ENCODE peak calls at places on chromosomes 1 and 21, in seven cellular contexts. One of them, this sample, is unnamed.

GRCh38 chr1:20058531-20058930 is 11.5 kb upstream of the PLA2G5 start:
- DNase-seq in A549: no peak
- DNase-seq in esophagus squamous epithelium: no peak
- DNase-seq in cardiac muscle cell: no peak
- DNase-seq in foreskin fibroblast: peak; percentile 61
- DNase-seq in heart left ventricle: no peak
- DNase-seq in psoas muscle: no peak
- DNase-seq in this sample: no peak

GRCh38 chr21:20570824-20571232 is 427.4 kb upstream of the NCAM2 start:
- DNase-seq in A549: no peak
- DNase-seq in esophagus squamous epithelium: no peak
- DNase-seq in cardiac muscle cell: no peak
- DNase-seq in foreskin fibroblast: no peak
- DNase-seq in heart left ventricle: no peak
- DNase-seq in psoas muscle: no peak
- DNase-seq in this sample: no peak

GRCh38 chr1:1359668-1360468 is 1.5 kb upstream of the MXRA8 start:
- DNase-seq in A549: no peak
- DNase-seq in esophagus squamous epithelium: no peak
- DNase-seq in cardiac muscle cell: no peak
- DNase-seq in foreskin fibroblast: peak; percentile 95
- DNase-seq in heart left ventricle: peak; percentile 79
- DNase-seq in psoas muscle: peak; percentile 76
- DNase-seq in this sample: no peak

GRCh38 chr1:19006837-19007271 is 50.4 kb upstream of the IFFO2 start:
- DNase-seq in A549: no peak
- DNase-seq in esophagus squamous epithelium: no peak
- DNase-seq in cardiac muscle cell: no peak
- DNase-seq in foreskin fibroblast: no peak
- DNase-seq in heart left ventricle: no peak
- DNase-seq in psoas muscle: no peak
- DNase-seq in this sample: no peak

GRCh38 chr1:214551436-214552173 is at the start of gene PTPN14:
- DNase-seq in A549: peak; percentile 91
- DNase-seq in esophagus squamous epithelium: no peak
- DNase-seq in cardiac muscle cell: peak; percentile 97
- DNase-seq in foreskin fibroblast: peak; percentile 99
- DNase-seq in heart left ventricle: peak; percentile 93
- DNase-seq in psoas muscle: peak; percentile 94
- DNase-seq in this sample: no peak

GRCh38 chr1:92538048-92538412 is 51.3 kb upstream of the GFI1 start:
- DNase-seq in A549: no peak
- DNase-seq in esophagus squamous epithelium: no peak
- DNase-seq in cardiac muscle cell: no peak
- DNase-seq in foreskin fibroblast: peak; percentile 4
- DNase-seq in heart left ventricle: no peak
- DNase-seq in psoas muscle: no peak
- DNase-seq in this sample: peak; percentile 62

GRCh38 chr1:229572286-229572685 is 13.8 kb upstream of the ABCB10 start:
- DNase-seq in A549: no peak
- DNase-seq in esophagus squamous epithelium: no peak
- DNase-seq in cardiac muscle cell: no peak
- DNase-seq in foreskin fibroblast: no peak
- DNase-seq in heart left ventricle: no peak
- DNase-seq in psoas muscle: no peak
- DNase-seq in this sample: no peak

GRCh38 chr1:188709146-188709545 is 1768.5 kb downstream of the BRINP3 start:
- DNase-seq in A549: no peak
- DNase-seq in esophagus squamous epithelium: no peak
- DNase-seq in cardiac muscle cell: no peak
- DNase-seq in foreskin fibroblast: no peak
- DNase-seq in heart left ventricle: no peak
- DNase-seq in psoas muscle: no peak
- DNase-seq in this sample: no peak

GRCh38 chr1:58900401-58900800 is 116.6 kb upstream of the JUN start:
- DNase-seq in A549: no peak
- DNase-seq in esophagus squamous epithelium: no peak
- DNase-seq in cardiac muscle cell: no peak
- DNase-seq in foreskin fibroblast: peak; percentile 61
- DNase-seq in heart left ventricle: no peak
- DNase-seq in psoas muscle: no peak
- DNase-seq in this sample: no peak

GRCh38 chr1:111618081-111618480 is 1.5 kb upstream of the RAP1A start:
- DNase-seq in A549: no peak
- DNase-seq in esophagus squamous epithelium: no peak
- DNase-seq in cardiac muscle cell: peak; percentile 30
- DNase-seq in foreskin fibroblast: no peak
- DNase-seq in heart left ventricle: no peak
- DNase-seq in psoas muscle: no peak
- DNase-seq in this sample: no peak

GRCh38 chr1:6897138-6897537 is 111.9 kb downstream of the CAMTA1 start:
- DNase-seq in A549: no peak
- DNase-seq in esophagus squamous epithelium: no peak
- DNase-seq in cardiac muscle cell: no peak
- DNase-seq in foreskin fibroblast: no peak
- DNase-seq in heart left ventricle: no peak
- DNase-seq in psoas muscle: no peak
- DNase-seq in this sample: no peak

GRCh38 chr1:1283821-1284220 is 3.6 kb downstream of the SCNN1D start:
- DNase-seq in A549: peak; percentile 76
- DNase-seq in esophagus squamous epithelium: no peak
- DNase-seq in cardiac muscle cell: no peak
- DNase-seq in foreskin fibroblast: peak; percentile 42
- DNase-seq in heart left ventricle: peak; percentile 21
- DNase-seq in psoas muscle: no peak
- DNase-seq in this sample: no peak

GRCh38 chr1:243786546-243786945 is 63.5 kb downstream of the AKT3 start:
- DNase-seq in A549: no peak
- DNase-seq in esophagus squamous epithelium: no peak
- DNase-seq in cardiac muscle cell: no peak
- DNase-seq in foreskin fibroblast: no peak
- DNase-seq in heart left ventricle: no peak
- DNase-seq in psoas muscle: no peak
- DNase-seq in this sample: no peak

GRCh38 chr1:5637171-5637570 is 355.1 kb downstream of the NPHP4 start:
- DNase-seq in A549: peak; percentile 7
- DNase-seq in esophagus squamous epithelium: no peak
- DNase-seq in cardiac muscle cell: no peak
- DNase-seq in foreskin fibroblast: no peak
- DNase-seq in heart left ventricle: no peak
- DNase-seq in psoas muscle: no peak
- DNase-seq in this sample: no peak

GRCh38 chr1:33097137-33097611 is 16.2 kb downstream of the AZIN2 start:
- DNase-seq in A549: no peak
- DNase-seq in esophagus squamous epithelium: no peak
- DNase-seq in cardiac muscle cell: no peak
- DNase-seq in foreskin fibroblast: peak; percentile 49
- DNase-seq in heart left ventricle: no peak
- DNase-seq in psoas muscle: no peak
- DNase-seq in this sample: no peak

GRCh38 chr1:155504207-155504606 is 58.4 kb downstream of the ASH1L start:
- DNase-seq in A549: peak; percentile 55
- DNase-seq in esophagus squamous epithelium: no peak
- DNase-seq in cardiac muscle cell: peak; percentile 27
- DNase-seq in foreskin fibroblast: peak; percentile 59
- DNase-seq in heart left ventricle: no peak
- DNase-seq in psoas muscle: no peak
- DNase-seq in this sample: no peak
- TF ChIP-seq CTCF in A549: peak; percentile 46
- TF ChIP-seq CTCF in esophagus squamous epithelium: peak; percentile 15
- TF ChIP-seq CTCF in cardiac muscle cell: peak; percentile 41
- TF ChIP-seq CTCF in foreskin fibroblast: peak; percentile 22
- TF ChIP-seq CTCF in heart left ventricle: peak; percentile 35
- TF ChIP-seq CTCF in psoas muscle: peak; percentile 32
- TF ChIP-seq CTCF in this sample: peak; percentile 35

DNA sequence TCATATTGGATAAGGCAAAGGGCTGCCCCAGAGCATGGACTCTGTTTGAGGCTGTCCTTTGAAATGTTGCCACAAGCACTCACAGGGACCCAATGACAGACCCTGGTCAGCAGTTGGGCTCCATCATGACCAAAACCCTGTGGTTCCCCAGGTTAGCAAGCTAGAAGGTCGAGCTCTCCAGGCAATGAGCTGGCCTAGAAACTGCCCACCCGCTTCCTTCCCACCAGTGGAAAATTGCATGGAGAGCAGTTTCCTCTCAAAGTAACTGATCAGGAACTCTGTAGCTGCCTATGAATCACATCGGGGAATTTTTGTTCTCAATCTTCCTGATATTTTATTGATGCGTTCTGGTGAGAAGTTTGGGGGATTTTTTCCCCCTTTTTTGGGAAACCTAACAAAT is 52.8 kb downstream of the FHAD1 start:
- DNase-seq in A549: no peak
- DNase-seq in esophagus squamous epithelium: no peak
- DNase-seq in cardiac muscle cell: no peak
- DNase-seq in foreskin fibroblast: no peak
- DNase-seq in heart left ventricle: no peak
- DNase-seq in psoas muscle: no peak
- DNase-seq in this sample: no peak
- H3K4me3 ChIP-seq in A549: no peak overlapping the region
- H3K4me3 ChIP-seq in esophagus squamous epithelium: no peak overlapping the region
- H3K4me3 ChIP-seq in cardiac muscle cell: no peak overlapping the region
- H3K4me3 ChIP-seq in foreskin fibroblast: no peak overlapping the region
- H3K4me3 ChIP-seq in heart left ventricle: no peak overlapping the region
- H3K4me3 ChIP-seq in psoas muscle: no peak overlapping the region
- H3K4me3 ChIP-seq in this sample: no peak overlapping the region

GRCh38 chr1:157347508-157347907 is 204.8 kb downstream of the FCRL5 start:
- DNase-seq in A549: no peak
- DNase-seq in esophagus squamous epithelium: no peak
- DNase-seq in cardiac muscle cell: no peak
- DNase-seq in foreskin fibroblast: no peak
- DNase-seq in heart left ventricle: no peak
- DNase-seq in psoas muscle: no peak
- DNase-seq in this sample: no peak
- TF ChIP-seq CTCF in A549: no peak
- TF ChIP-seq CTCF in esophagus squamous epithelium: no peak
- TF ChIP-seq CTCF in cardiac muscle cell: no peak
- TF ChIP-seq CTCF in foreskin fibroblast: no peak
- TF ChIP-seq CTCF in heart left ventricle: no peak
- TF ChIP-seq CTCF in psoas muscle: no peak
- TF ChIP-seq CTCF in this sample: peak; percentile 18

GRCh38 chr1:42430286-42430685 is 25.5 kb downstream of the ZMYND12 start:
- DNase-seq in A549: no peak
- DNase-seq in esophagus squamous epithelium: no peak
- DNase-seq in cardiac muscle cell: no peak
- DNase-seq in foreskin fibroblast: peak; percentile 35
- DNase-seq in heart left ventricle: no peak
- DNase-seq in psoas muscle: no peak
- DNase-seq in this sample: no peak

GRCh38 chr1:42424201-42424600 is 31.6 kb downstream of the ZMYND12 start:
- DNase-seq in A549: no peak
- DNase-seq in esophagus squamous epithelium: no peak
- DNase-seq in cardiac muscle cell: no peak
- DNase-seq in foreskin fibroblast: peak; percentile 33
- DNase-seq in heart left ventricle: no peak
- DNase-seq in psoas muscle: no peak
- DNase-seq in this sample: no peak

GRCh38 chr1:42429623-42430022 is 26.2 kb downstream of the ZMYND12 start:
- DNase-seq in A549: no peak
- DNase-seq in esophagus squamous epithelium: no peak
- DNase-seq in cardiac muscle cell: no peak
- DNase-seq in foreskin fibroblast: peak; percentile 22
- DNase-seq in heart left ventricle: no peak
- DNase-seq in psoas muscle: no peak
- DNase-seq in this sample: no peak

GRCh38 chr1:42430751-42431150 is 25.1 kb downstream of the ZMYND12 start:
- DNase-seq in A549: no peak
- DNase-seq in esophagus squamous epithelium: no peak
- DNase-seq in cardiac muscle cell: no peak
- DNase-seq in foreskin fibroblast: no peak
- DNase-seq in heart left ventricle: no peak
- DNase-seq in psoas muscle: no peak
- DNase-seq in this sample: no peak

DNA sequence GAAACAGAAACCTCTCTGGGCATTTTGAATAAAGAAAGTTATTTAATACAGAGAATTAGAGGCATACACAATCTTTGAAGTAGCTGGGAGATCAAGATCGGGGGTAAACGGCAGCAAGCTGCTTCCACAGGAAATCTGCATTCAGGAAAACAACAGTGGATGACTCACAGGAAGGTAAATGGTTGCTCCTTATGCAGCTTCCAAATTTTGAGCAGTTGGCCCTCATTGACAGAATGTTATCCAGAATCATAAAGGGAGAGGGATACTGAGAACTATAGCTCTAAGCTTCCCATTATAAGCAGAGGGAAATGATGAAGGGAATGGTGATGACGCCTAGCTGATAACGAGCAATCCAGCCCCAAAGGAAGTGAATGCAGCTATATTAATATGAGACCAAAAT is 28.6 kb downstream of the ZMYND12 start:
- DNase-seq in A549: no peak
- DNase-seq in esophagus squamous epithelium: no peak
- DNase-seq in cardiac muscle cell: no peak
- DNase-seq in foreskin fibroblast: no peak
- DNase-seq in heart left ventricle: no peak
- DNase-seq in psoas muscle: no peak
- DNase-seq in this sample: no peak
- H3K4me3 ChIP-seq in A549: no peak overlapping the region
- H3K4me3 ChIP-seq in esophagus squamous epithelium: no peak overlapping the region
- H3K4me3 ChIP-seq in cardiac muscle cell: no peak overlapping the region
- H3K4me3 ChIP-seq in foreskin fibroblast: no peak overlapping the region
- H3K4me3 ChIP-seq in heart left ventricle: no peak overlapping the region
- H3K4me3 ChIP-seq in psoas muscle: no peak overlapping the region
- H3K4me3 ChIP-seq in this sample: no peak overlapping the region

DNA sequence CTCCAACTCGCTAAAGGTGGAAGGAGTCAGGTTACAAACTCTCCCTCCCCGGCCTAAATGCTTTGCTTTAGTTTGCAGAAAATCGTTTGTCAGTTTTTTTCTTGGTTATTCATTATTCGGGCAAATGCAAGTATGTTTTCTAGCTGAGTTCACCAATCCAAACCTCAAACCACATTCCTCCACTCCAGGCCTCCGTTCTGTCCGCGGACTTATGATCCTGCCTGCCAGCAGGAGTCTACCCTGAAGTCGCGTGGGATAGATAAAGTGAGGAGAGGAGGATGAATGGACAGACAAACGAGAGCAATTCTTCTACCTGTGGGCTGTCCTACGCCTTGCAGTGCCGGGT is 1.3 kb downstream of the ADAMTS1 start:
- DNase-seq in A549: no peak
- DNase-seq in esophagus squamous epithelium: no peak
- DNase-seq in cardiac muscle cell: no peak
- DNase-seq in foreskin fibroblast: peak; percentile 45
- DNase-seq in heart left ventricle: no peak
- DNase-seq in psoas muscle: no peak
- DNase-seq in this sample: no peak
- TF ChIP-seq CTCF in A549: no peak
- TF ChIP-seq CTCF in esophagus squamous epithelium: no peak
- TF ChIP-seq CTCF in cardiac muscle cell: no peak
- TF ChIP-seq CTCF in foreskin fibroblast: no peak
- TF ChIP-seq CTCF in heart left ventricle: no peak
- TF ChIP-seq CTCF in psoas muscle: no peak
- TF ChIP-seq CTCF in this sample: no peak

GRCh38 chr1:207644852-207645631 is at the start of gene CR1L:
- DNase-seq in A549: peak; percentile 64
- DNase-seq in esophagus squamous epithelium: no peak
- DNase-seq in cardiac muscle cell: peak; percentile 76
- DNase-seq in foreskin fibroblast: peak; percentile 80
- DNase-seq in heart left ventricle: peak; percentile 79
- DNase-seq in psoas muscle: peak; percentile 86
- DNase-seq in this sample: peak; percentile 22
- H3K4me3 ChIP-seq in A549: peak within 1 kb of the TSS; percentile 57
- H3K4me3 ChIP-seq in esophagus squamous epithelium: peak within 1 kb of the TSS; percentile 47
- H3K4me3 ChIP-seq in cardiac muscle cell: peak within 1 kb of the TSS; percentile 42
- H3K4me3 ChIP-seq in foreskin fibroblast: peak within 1 kb of the TSS; percentile 72
- H3K4me3 ChIP-seq in heart left ventricle: peak within 1 kb of the TSS; percentile 39
- H3K4me3 ChIP-seq in psoas muscle: peak within 1 kb of the TSS; percentile 76
- H3K4me3 ChIP-seq in this sample: peak within 1 kb of the TSS; percentile 47

This sample was measured in GM12864.